ENCODE peak calls at places on chromosomes 3 and 15, in seven cellular contexts. One of them, this sample, is unnamed. For H3K27me3, the result is how much of the 10 kb centered on the place peaks cover.

GRCh38 chr3:127171320-127171719 is 21.6 kb upstream of the PRR23E start:
- DNase-seq in psoas muscle: no peak
- DNase-seq in uterus: no peak
- DNase-seq in A673: no peak
- DNase-seq in Peyer's patch: no peak
- DNase-seq in lung: no peak
- DNase-seq in SK-N-SH: no peak
- DNase-seq in this sample: no peak

GRCh38 chr3:129064969-129065726 is 4.6 kb downstream of the GP9 start:
- DNase-seq in lung: no peak
- DNase-seq in SK-N-SH: no peak
- DNase-seq in psoas muscle: no peak
- DNase-seq in uterus: no peak
- DNase-seq in A673: no peak
- DNase-seq in Peyer's patch: peak
- DNase-seq in this sample: no peak

GRCh38 chr3:183818706-183819624 is 6.4 kb downstream of the MAP6D1 start:
- DNase-seq in uterus: no peak
- DNase-seq in psoas muscle: no peak
- DNase-seq in Peyer's patch: no peak
- DNase-seq in SK-N-SH: no peak
- DNase-seq in lung: no peak
- DNase-seq in A673: no peak
- DNase-seq in this sample: no peak

GRCh38 chr15:60788514-60789091 is 309.7 kb upstream of the ICE2 start:
- DNase-seq in lung: no peak
- DNase-seq in A673: no peak
- DNase-seq in psoas muscle: no peak
- DNase-seq in uterus: peak
- DNase-seq in Peyer's patch: no peak
- DNase-seq in SK-N-SH: no peak
- DNase-seq in this sample: peak

GRCh38 chr3:186035277-186035676 is 73.6 kb downstream of the ETV5 start:
- DNase-seq in psoas muscle: peak
- DNase-seq in lung: no peak
- DNase-seq in uterus: no peak
- DNase-seq in A673: no peak
- DNase-seq in SK-N-SH: no peak
- DNase-seq in Peyer's patch: no peak
- DNase-seq in this sample: no peak

GRCh38 chr3:185656321-185656840 is 70.3 kb downstream of the SENP2 start:
- DNase-seq in lung: no peak
- DNase-seq in SK-N-SH: no peak
- DNase-seq in Peyer's patch: no peak
- DNase-seq in psoas muscle: peak
- DNase-seq in A673: no peak
- DNase-seq in uterus: peak
- DNase-seq in this sample: no peak

GRCh38 chr3:8464668-8465067 is 37.0 kb upstream of the LMCD1 start:
- DNase-seq in lung: no peak
- DNase-seq in uterus: no peak
- DNase-seq in SK-N-SH: peak
- DNase-seq in Peyer's patch: no peak
- DNase-seq in psoas muscle: no peak
- DNase-seq in A673: no peak
- DNase-seq in this sample: no peak

GRCh38 chr15:44029003-44029402 is 166.1 kb downstream of the FRMD5 start:
- DNase-seq in uterus: no peak
- DNase-seq in lung: no peak
- DNase-seq in Peyer's patch: no peak
- DNase-seq in SK-N-SH: no peak
- DNase-seq in A673: peak
- DNase-seq in psoas muscle: no peak
- DNase-seq in this sample: no peak

GRCh38 chr15:46848704-46849103 is 868.6 kb upstream of the SEMA6D start:
- DNase-seq in lung: no peak
- DNase-seq in SK-N-SH: no peak
- DNase-seq in psoas muscle: no peak
- DNase-seq in uterus: no peak
- DNase-seq in Peyer's patch: no peak
- DNase-seq in A673: no peak
- DNase-seq in this sample: no peak

GRCh38 chr3:42447481-42447880 is 37.1 kb upstream of the LYZL4 start:
- DNase-seq in Peyer's patch: no peak
- DNase-seq in SK-N-SH: no peak
- DNase-seq in uterus: no peak
- DNase-seq in A673: no peak
- DNase-seq in lung: no peak
- DNase-seq in psoas muscle: no peak
- DNase-seq in this sample: no peak

GRCh38 chr15:98442379-98442833 is 205.9 kb upstream of the IGF1R start:
- DNase-seq in uterus: peak
- DNase-seq in SK-N-SH: peak
- DNase-seq in lung: no peak
- DNase-seq in psoas muscle: no peak
- DNase-seq in A673: peak
- DNase-seq in Peyer's patch: no peak
- DNase-seq in this sample: peak

GRCh38 chr3:8987673-8988655 is 24.7 kb upstream of the RAD18 start:
- DNase-seq in lung: peak
- DNase-seq in uterus: peak
- DNase-seq in SK-N-SH: peak
- DNase-seq in Peyer's patch: peak
- DNase-seq in psoas muscle: peak
- DNase-seq in A673: peak
- DNase-seq in this sample: peak

GRCh38 chr3:55498520-55498919 is 11.4 kb upstream of the WNT5A start:
- DNase-seq in lung: no peak
- DNase-seq in uterus: no peak
- DNase-seq in psoas muscle: no peak
- DNase-seq in SK-N-SH: no peak
- DNase-seq in A673: no peak
- DNase-seq in Peyer's patch: no peak
- DNase-seq in this sample: no peak

GRCh38 chr15:48447657-48448056 is 116.4 kb downstream of the DUT start:
- DNase-seq in SK-N-SH: no peak
- DNase-seq in A673: peak
- DNase-seq in lung: no peak
- DNase-seq in Peyer's patch: no peak
- DNase-seq in uterus: no peak
- DNase-seq in psoas muscle: no peak
- DNase-seq in this sample: no peak

GRCh38 chr3:48694610-48695051 is 8.9 kb upstream of the NCKIPSD start:
- DNase-seq in uterus: peak
- DNase-seq in A673: peak
- DNase-seq in Peyer's patch: no peak
- DNase-seq in SK-N-SH: peak
- DNase-seq in lung: peak
- DNase-seq in psoas muscle: peak
- DNase-seq in this sample: no peak

GRCh38 chr15:69893863-69894262 is 203.9 kb downstream of the TLE3 start:
- DNase-seq in SK-N-SH: peak
- DNase-seq in lung: peak
- DNase-seq in uterus: peak
- DNase-seq in psoas muscle: peak
- DNase-seq in Peyer's patch: no peak
- DNase-seq in A673: peak
- DNase-seq in this sample: no peak

GRCh38 chr15:81893182-81893833 is 152.5 kb downstream of the MEX3B start:
- DNase-seq in lung: no peak
- DNase-seq in psoas muscle: no peak
- DNase-seq in SK-N-SH: no peak
- DNase-seq in Peyer's patch: no peak
- DNase-seq in uterus: no peak
- DNase-seq in A673: no peak
- DNase-seq in this sample: no peak

GRCh38 chr3:134471521-134472193 is 14.1 kb downstream of the ANAPC13 start:
- DNase-seq in psoas muscle: no peak
- DNase-seq in Peyer's patch: no peak
- DNase-seq in lung: no peak
- DNase-seq in uterus: no peak
- DNase-seq in SK-N-SH: no peak
- DNase-seq in A673: no peak
- DNase-seq in this sample: no peak

GRCh38 chr15:77901251-77901881 is 176.1 kb downstream of the TBC1D2B start:
- DNase-seq in A673: no peak
- DNase-seq in uterus: peak
- DNase-seq in psoas muscle: no peak
- DNase-seq in SK-N-SH: no peak
- DNase-seq in lung: no peak
- DNase-seq in Peyer's patch: peak
- DNase-seq in this sample: no peak

GRCh38 chr3:126447456-126448106 is 28.1 kb downstream of the ZXDC start:
- DNase-seq in Peyer's patch: no peak
- DNase-seq in psoas muscle: no peak
- DNase-seq in A673: no peak
- DNase-seq in uterus: no peak
- DNase-seq in lung: no peak
- DNase-seq in SK-N-SH: no peak
- DNase-seq in this sample: no peak

GRCh38 chr3:55307622-55308021 is 179.5 kb downstream of the WNT5A start:
- DNase-seq in Peyer's patch: no peak
- DNase-seq in lung: no peak
- DNase-seq in uterus: no peak
- DNase-seq in psoas muscle: no peak
- DNase-seq in SK-N-SH: no peak
- DNase-seq in A673: no peak
- DNase-seq in this sample: no peak

GRCh38 chr3:17634964-17635363 is 107.5 kb downstream of the TBC1D5 start:
- DNase-seq in A673: no peak
- DNase-seq in Peyer's patch: no peak
- DNase-seq in SK-N-SH: no peak
- DNase-seq in psoas muscle: no peak
- DNase-seq in uterus: no peak
- DNase-seq in lung: no peak
- DNase-seq in this sample: no peak

GRCh38 chr3:110504901-110505300 is 566.7 kb upstream of the NECTIN3 start:
- DNase-seq in psoas muscle: no peak
- DNase-seq in uterus: no peak
- DNase-seq in lung: no peak
- DNase-seq in SK-N-SH: no peak
- DNase-seq in A673: no peak
- DNase-seq in Peyer's patch: no peak
- DNase-seq in this sample: no peak

GRCh38 chr15:69164807-69165636 is 4.6 kb downstream of the GLCE start:
- DNase-seq in uterus: no peak
- DNase-seq in SK-N-SH: no peak
- DNase-seq in Peyer's patch: no peak
- DNase-seq in A673: peak
- DNase-seq in psoas muscle: no peak
- DNase-seq in lung: no peak
- DNase-seq in this sample: no peak

GRCh38 chr3:114214542-114215341 is 22.6 kb downstream of the ZNF80 start:
- DNase-seq in uterus: no peak
- DNase-seq in A673: no peak
- DNase-seq in Peyer's patch: no peak
- DNase-seq in SK-N-SH: no peak
- DNase-seq in lung: no peak
- DNase-seq in psoas muscle: no peak
- DNase-seq in this sample: peak

GRCh38 chr3:33062814-33063346 is 34.1 kb downstream of the GLB1 start:
- DNase-seq in SK-N-SH: no peak
- DNase-seq in A673: no peak
- DNase-seq in psoas muscle: no peak
- DNase-seq in Peyer's patch: no peak
- DNase-seq in uterus: no peak
- DNase-seq in lung: no peak
- DNase-seq in this sample: peak

GRCh38 chr3:58034738-58035511 is 26.7 kb downstream of the FLNB start:
- DNase-seq in Peyer's patch: no peak
- DNase-seq in lung: no peak
- DNase-seq in A673: no peak
- DNase-seq in SK-N-SH: no peak
- DNase-seq in psoas muscle: no peak
- DNase-seq in uterus: no peak
- DNase-seq in this sample: peak

DNA sequence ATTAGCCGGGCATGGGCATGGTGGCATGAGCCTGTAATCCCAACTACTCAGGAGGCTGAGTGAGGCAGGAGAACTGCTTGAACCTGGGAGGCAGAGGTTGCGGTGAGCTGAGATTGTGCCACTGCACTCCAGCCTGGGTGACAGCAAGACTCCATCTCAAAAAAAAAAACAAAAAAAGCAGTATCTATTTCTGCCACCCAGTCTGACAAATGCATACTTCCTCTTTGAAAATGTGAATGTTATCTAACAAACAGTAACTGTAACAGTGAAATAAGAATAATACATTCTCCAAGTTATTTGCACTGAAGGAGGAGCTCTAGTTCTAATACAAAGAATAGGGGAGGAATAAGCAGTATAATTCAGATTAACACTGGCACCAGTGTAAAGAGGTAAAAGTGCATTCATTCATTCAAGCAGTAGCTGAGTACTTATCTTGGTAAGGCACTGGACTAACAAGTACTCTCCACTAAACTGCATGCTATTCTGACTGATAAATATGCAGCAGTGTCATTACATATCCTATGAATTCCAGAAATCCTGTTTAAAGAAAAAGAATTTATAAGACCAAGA is 12.9 kb downstream of the VPS13C start:
- DNase-seq in A673: no peak
- DNase-seq in Peyer's patch: no peak
- DNase-seq in uterus: no peak
- DNase-seq in psoas muscle: no peak
- DNase-seq in lung: no peak
- DNase-seq in SK-N-SH: no peak
- DNase-seq in this sample: no peak
- H3K4me3 ChIP-seq in A673: no peak
- H3K4me3 ChIP-seq in Peyer's patch: no peak
- H3K4me3 ChIP-seq in uterus: no peak
- H3K4me3 ChIP-seq in psoas muscle: no peak
- H3K4me3 ChIP-seq in lung: no peak
- H3K4me3 ChIP-seq in SK-N-SH: no peak
- H3K4me3 ChIP-seq in this sample: no peak

GRCh38 chr3:181699171-181699903 is 12.4 kb upstream of the SOX2 start:
- DNase-seq in uterus: no peak
- DNase-seq in Peyer's patch: no peak
- DNase-seq in SK-N-SH: no peak
- DNase-seq in psoas muscle: no peak
- DNase-seq in A673: no peak
- DNase-seq in lung: no peak
- DNase-seq in this sample: no peak
- H3K27me3 ChIP-seq in uterus: half or more
- H3K27me3 ChIP-seq in Peyer's patch: half or more
- H3K27me3 ChIP-seq in SK-N-SH: under half
- H3K27me3 ChIP-seq in psoas muscle: under half
- H3K27me3 ChIP-seq in A673: half or more
- H3K27me3 ChIP-seq in lung: under half
- H3K27me3 ChIP-seq in this sample: half or more

GRCh38 chr15:40358492-40359353 is 704 bp downstream of the DISP2 start:
- DNase-seq in lung: no peak
- DNase-seq in SK-N-SH: peak
- DNase-seq in Peyer's patch: no peak
- DNase-seq in uterus: no peak
- DNase-seq in A673: no peak
- DNase-seq in psoas muscle: no peak
- DNase-seq in this sample: no peak
- H3K4me3 ChIP-seq in lung: peak
- H3K4me3 ChIP-seq in SK-N-SH: peak
- H3K4me3 ChIP-seq in Peyer's patch: peak
- H3K4me3 ChIP-seq in uterus: peak
- H3K4me3 ChIP-seq in A673: peak
- H3K4me3 ChIP-seq in psoas muscle: peak
- H3K4me3 ChIP-seq in this sample: peak

GRCh38 chr3:46463868-46464241 is 850 bp downstream of the LTF start:
- DNase-seq in psoas muscle: no peak
- DNase-seq in A673: no peak
- DNase-seq in lung: no peak
- DNase-seq in Peyer's patch: no peak
- DNase-seq in SK-N-SH: no peak
- DNase-seq in uterus: no peak
- DNase-seq in this sample: no peak
- H3K27me3 ChIP-seq in psoas muscle: under half
- H3K27me3 ChIP-seq in A673: under half
- H3K27me3 ChIP-seq in lung: under half
- H3K27me3 ChIP-seq in Peyer's patch: under half
- H3K27me3 ChIP-seq in SK-N-SH: under half
- H3K27me3 ChIP-seq in uterus: under half
- H3K27me3 ChIP-seq in this sample: under half